ENCODE peak calls at places on chromosomes 1 and 21, in six cellular contexts. One of them, this sample, is unnamed.

GRCh38 chr1:198678901-198679329 is 40.1 kb downstream of the PTPRC start:
- DNase-seq in astrocyte of the cerebellum: no peak
- DNase-seq in GM23338: peak
- DNase-seq in tibial artery: no peak
- DNase-seq in choroid plexus epithelial cell: no peak
- DNase-seq in esophagus squamous epithelium: no peak
- DNase-seq in this sample: no peak

GRCh38 chr1:205481629-205482071 is 22.8 kb upstream of the CDK18 start:
- DNase-seq in astrocyte of the cerebellum: no peak
- DNase-seq in GM23338: no peak
- DNase-seq in tibial artery: no peak
- DNase-seq in choroid plexus epithelial cell: no peak
- DNase-seq in esophagus squamous epithelium: no peak
- DNase-seq in this sample: no peak

GRCh38 chr1:85656948-85657347 is 51.3 kb downstream of the ZNHIT6 start:
- DNase-seq in astrocyte of the cerebellum: no peak
- DNase-seq in GM23338: no peak
- DNase-seq in tibial artery: no peak
- DNase-seq in choroid plexus epithelial cell: no peak
- DNase-seq in esophagus squamous epithelium: no peak
- DNase-seq in this sample: no peak

GRCh38 chr1:12080156-12080555 is 17.1 kb downstream of the TNFRSF8 start:
- DNase-seq in astrocyte of the cerebellum: no peak
- DNase-seq in GM23338: no peak
- DNase-seq in tibial artery: no peak
- DNase-seq in choroid plexus epithelial cell: no peak
- DNase-seq in esophagus squamous epithelium: no peak
- DNase-seq in this sample: no peak

GRCh38 chr1:48680411-48681035 is 96.2 kb downstream of the BEND5 start:
- DNase-seq in astrocyte of the cerebellum: no peak
- DNase-seq in GM23338: peak
- DNase-seq in tibial artery: no peak
- DNase-seq in choroid plexus epithelial cell: no peak
- DNase-seq in esophagus squamous epithelium: no peak
- DNase-seq in this sample: no peak

GRCh38 chr1:235938714-235939487 is 72.2 kb upstream of the LYST start:
- DNase-seq in astrocyte of the cerebellum: no peak
- DNase-seq in GM23338: no peak
- DNase-seq in tibial artery: no peak
- DNase-seq in choroid plexus epithelial cell: peak
- DNase-seq in esophagus squamous epithelium: no peak
- DNase-seq in this sample: no peak

GRCh38 chr21:27225142-27225541 is 258.3 kb upstream of the ADAMTS5 start:
- DNase-seq in astrocyte of the cerebellum: no peak
- DNase-seq in GM23338: no peak
- DNase-seq in tibial artery: no peak
- DNase-seq in choroid plexus epithelial cell: peak
- DNase-seq in esophagus squamous epithelium: no peak
- DNase-seq in this sample: peak

GRCh38 chr1:46096269-46097148 is 35.9 kb downstream of the PIK3R3 start:
- DNase-seq in astrocyte of the cerebellum: no peak
- DNase-seq in GM23338: no peak
- DNase-seq in tibial artery: no peak
- DNase-seq in choroid plexus epithelial cell: no peak
- DNase-seq in esophagus squamous epithelium: no peak
- DNase-seq in this sample: no peak

GRCh38 chr21:17455451-17455850 is 57.4 kb upstream of the CXADR start:
- DNase-seq in astrocyte of the cerebellum: no peak
- DNase-seq in GM23338: no peak
- DNase-seq in tibial artery: no peak
- DNase-seq in choroid plexus epithelial cell: no peak
- DNase-seq in esophagus squamous epithelium: no peak
- DNase-seq in this sample: no peak

GRCh38 chr1:69055223-69055622 is 512.5 kb upstream of the LRRC7 start:
- DNase-seq in astrocyte of the cerebellum: no peak
- DNase-seq in GM23338: no peak
- DNase-seq in tibial artery: no peak
- DNase-seq in choroid plexus epithelial cell: peak
- DNase-seq in esophagus squamous epithelium: no peak
- DNase-seq in this sample: peak

GRCh38 chr1:228098323-228098931 is 4.7 kb downstream of the C1orf35 start:
- DNase-seq in astrocyte of the cerebellum: no peak
- DNase-seq in GM23338: no peak
- DNase-seq in tibial artery: peak
- DNase-seq in choroid plexus epithelial cell: no peak
- DNase-seq in esophagus squamous epithelium: no peak
- DNase-seq in this sample: no peak

GRCh38 chr1:240337795-240338194 is 246.1 kb downstream of the FMN2 start:
- DNase-seq in astrocyte of the cerebellum: peak
- DNase-seq in GM23338: no peak
- DNase-seq in tibial artery: no peak
- DNase-seq in choroid plexus epithelial cell: peak
- DNase-seq in esophagus squamous epithelium: no peak
- DNase-seq in this sample: peak

GRCh38 chr1:232591344-232591743 is 38.6 kb downstream of the SIPA1L2 start:
- DNase-seq in astrocyte of the cerebellum: no peak
- DNase-seq in GM23338: no peak
- DNase-seq in tibial artery: no peak
- DNase-seq in choroid plexus epithelial cell: no peak
- DNase-seq in esophagus squamous epithelium: no peak
- DNase-seq in this sample: no peak

GRCh38 chr1:209565759-209566678 is 17.5 kb upstream of the CAMK1G start:
- DNase-seq in astrocyte of the cerebellum: peak
- DNase-seq in GM23338: peak
- DNase-seq in tibial artery: peak
- DNase-seq in choroid plexus epithelial cell: peak
- DNase-seq in esophagus squamous epithelium: no peak
- DNase-seq in this sample: peak

GRCh38 chr1:199042193-199042592 is 403.4 kb downstream of the PTPRC start:
- DNase-seq in astrocyte of the cerebellum: no peak
- DNase-seq in GM23338: no peak
- DNase-seq in tibial artery: no peak
- DNase-seq in choroid plexus epithelial cell: no peak
- DNase-seq in esophagus squamous epithelium: no peak
- DNase-seq in this sample: no peak

GRCh38 chr1:241186716-241187115 is 170.3 kb downstream of the RGS7 start:
- DNase-seq in astrocyte of the cerebellum: no peak
- DNase-seq in GM23338: no peak
- DNase-seq in tibial artery: no peak
- DNase-seq in choroid plexus epithelial cell: no peak
- DNase-seq in esophagus squamous epithelium: no peak
- DNase-seq in this sample: no peak

GRCh38 chr1:15852036-15852827 is 4.7 kb downstream of the SPEN start:
- DNase-seq in astrocyte of the cerebellum: no peak
- DNase-seq in GM23338: no peak
- DNase-seq in tibial artery: no peak
- DNase-seq in choroid plexus epithelial cell: no peak
- DNase-seq in esophagus squamous epithelium: no peak
- DNase-seq in this sample: no peak

GRCh38 chr1:196902344-196902743 is 14.5 kb downstream of the CFHR4 start:
- DNase-seq in astrocyte of the cerebellum: no peak
- DNase-seq in GM23338: peak
- DNase-seq in tibial artery: no peak
- DNase-seq in choroid plexus epithelial cell: peak
- DNase-seq in esophagus squamous epithelium: no peak
- DNase-seq in this sample: no peak

GRCh38 chr1:196361112-196361714 is 247.0 kb downstream of the KCNT2 start:
- DNase-seq in astrocyte of the cerebellum: no peak
- DNase-seq in GM23338: no peak
- DNase-seq in tibial artery: no peak
- DNase-seq in choroid plexus epithelial cell: peak
- DNase-seq in esophagus squamous epithelium: no peak
- DNase-seq in this sample: no peak

GRCh38 chr1:228079601-228080263 is 2.8 kb upstream of the ARF1 start:
- DNase-seq in astrocyte of the cerebellum: no peak
- DNase-seq in GM23338: no peak
- DNase-seq in tibial artery: peak
- DNase-seq in choroid plexus epithelial cell: no peak
- DNase-seq in esophagus squamous epithelium: no peak
- DNase-seq in this sample: no peak

GRCh38 chr1:2072109-2072806 is 22.0 kb downstream of the PRKCZ start:
- DNase-seq in astrocyte of the cerebellum: no peak
- DNase-seq in GM23338: no peak
- DNase-seq in tibial artery: no peak
- DNase-seq in choroid plexus epithelial cell: no peak
- DNase-seq in esophagus squamous epithelium: no peak
- DNase-seq in this sample: no peak

GRCh38 chr1:2074316-2074855 is 24.2 kb downstream of the PRKCZ start:
- DNase-seq in astrocyte of the cerebellum: no peak
- DNase-seq in GM23338: no peak
- DNase-seq in tibial artery: no peak
- DNase-seq in choroid plexus epithelial cell: no peak
- DNase-seq in esophagus squamous epithelium: no peak
- DNase-seq in this sample: no peak

GRCh38 chr1:2073382-2074230 is 23.4 kb downstream of the PRKCZ start:
- DNase-seq in astrocyte of the cerebellum: peak
- DNase-seq in GM23338: no peak
- DNase-seq in tibial artery: no peak
- DNase-seq in choroid plexus epithelial cell: peak
- DNase-seq in esophagus squamous epithelium: no peak
- DNase-seq in this sample: peak

GRCh38 chr1:2070800-2071530 is 20.8 kb downstream of the PRKCZ start:
- DNase-seq in astrocyte of the cerebellum: no peak
- DNase-seq in GM23338: no peak
- DNase-seq in tibial artery: no peak
- DNase-seq in choroid plexus epithelial cell: no peak
- DNase-seq in esophagus squamous epithelium: no peak
- DNase-seq in this sample: no peak

DNA sequence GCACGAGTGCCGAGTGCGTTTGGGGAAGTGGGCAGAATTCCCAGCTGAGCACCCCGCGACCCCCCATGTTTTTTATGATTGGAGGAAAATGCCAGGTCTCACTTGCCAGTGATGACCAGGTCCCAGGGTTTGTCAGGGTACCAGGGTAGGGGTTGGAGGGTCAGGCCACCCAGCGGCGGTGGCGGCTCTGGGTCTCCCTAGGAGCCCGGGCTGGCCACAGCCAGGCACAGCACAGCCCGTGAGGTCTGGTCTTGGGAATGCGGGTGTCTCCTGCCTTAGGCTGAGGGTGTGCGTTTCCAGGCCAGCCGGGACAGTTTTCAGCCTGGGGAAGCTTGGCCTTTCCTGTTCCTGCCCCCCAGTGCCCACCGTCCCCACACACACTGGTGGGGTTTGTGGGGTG is 22.7 kb downstream of the PRKCZ start:
- DNase-seq in astrocyte of the cerebellum: no peak
- DNase-seq in GM23338: no peak
- DNase-seq in tibial artery: no peak
- DNase-seq in choroid plexus epithelial cell: no peak
- DNase-seq in esophagus squamous epithelium: no peak
- DNase-seq in this sample: no peak
- H3K4me3 ChIP-seq in astrocyte of the cerebellum: no peak
- H3K4me3 ChIP-seq in GM23338: no peak
- H3K4me3 ChIP-seq in tibial artery: no peak
- H3K4me3 ChIP-seq in choroid plexus epithelial cell: no peak
- H3K4me3 ChIP-seq in esophagus squamous epithelium: no peak
- H3K4me3 ChIP-seq in this sample: no peak

DNA sequence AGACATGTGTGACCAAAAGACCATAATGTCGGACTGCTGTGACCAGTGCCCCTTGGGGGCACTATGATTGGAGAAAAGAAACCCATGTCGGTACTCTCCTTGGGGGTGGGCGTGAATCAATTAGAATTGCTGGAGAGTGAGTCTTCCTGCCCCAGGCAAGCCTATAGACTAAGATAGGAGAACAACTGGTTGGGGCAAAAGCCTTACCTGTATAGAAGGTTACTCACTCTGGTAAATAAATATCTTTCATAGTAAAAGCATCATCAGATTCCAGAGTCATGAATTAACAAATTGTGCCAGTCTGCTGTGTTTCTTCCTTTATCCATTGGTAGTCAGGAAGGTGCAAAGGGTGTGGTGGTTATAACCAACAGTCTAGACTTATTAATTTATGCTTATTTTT is 2.9 kb upstream of the PTGFRN start:
- DNase-seq in astrocyte of the cerebellum: no peak
- DNase-seq in GM23338: no peak
- DNase-seq in tibial artery: no peak
- DNase-seq in choroid plexus epithelial cell: no peak
- DNase-seq in esophagus squamous epithelium: no peak
- DNase-seq in this sample: no peak
- TF ChIP-seq CTCF in astrocyte of the cerebellum: no peak
- TF ChIP-seq CTCF in GM23338: no peak
- TF ChIP-seq CTCF in tibial artery: no peak
- TF ChIP-seq CTCF in choroid plexus epithelial cell: no peak
- TF ChIP-seq CTCF in esophagus squamous epithelium: no peak
- TF ChIP-seq CTCF in this sample: no peak

GRCh38 chr1:102790997-102791396 is 317.3 kb downstream of the COL11A1 start:
- DNase-seq in astrocyte of the cerebellum: peak
- DNase-seq in GM23338: peak
- DNase-seq in tibial artery: no peak
- DNase-seq in choroid plexus epithelial cell: peak
- DNase-seq in esophagus squamous epithelium: no peak
- DNase-seq in this sample: no peak
- H3K4me3 ChIP-seq in astrocyte of the cerebellum: no peak
- H3K4me3 ChIP-seq in GM23338: no peak
- H3K4me3 ChIP-seq in tibial artery: no peak
- H3K4me3 ChIP-seq in choroid plexus epithelial cell: no peak
- H3K4me3 ChIP-seq in esophagus squamous epithelium: no peak
- H3K4me3 ChIP-seq in this sample: no peak

GRCh38 chr1:107480548-107480947 is 339.7 kb downstream of the NTNG1 start:
- DNase-seq in astrocyte of the cerebellum: no peak
- DNase-seq in GM23338: no peak
- DNase-seq in tibial artery: no peak
- DNase-seq in choroid plexus epithelial cell: peak
- DNase-seq in esophagus squamous epithelium: no peak
- DNase-seq in this sample: no peak
- TF ChIP-seq CTCF in astrocyte of the cerebellum: no peak
- TF ChIP-seq CTCF in GM23338: no peak
- TF ChIP-seq CTCF in tibial artery: no peak
- TF ChIP-seq CTCF in choroid plexus epithelial cell: no peak
- TF ChIP-seq CTCF in esophagus squamous epithelium: no peak
- TF ChIP-seq CTCF in this sample: no peak

GRCh38 chr21:25457411-25457810 is 149.9 kb downstream of the MRPL39 start:
- DNase-seq in astrocyte of the cerebellum: peak
- DNase-seq in GM23338: no peak
- DNase-seq in tibial artery: no peak
- DNase-seq in choroid plexus epithelial cell: peak
- DNase-seq in esophagus squamous epithelium: no peak
- DNase-seq in this sample: peak
- H3K4me3 ChIP-seq in astrocyte of the cerebellum: no peak
- H3K4me3 ChIP-seq in GM23338: no peak
- H3K4me3 ChIP-seq in tibial artery: no peak
- H3K4me3 ChIP-seq in choroid plexus epithelial cell: no peak
- H3K4me3 ChIP-seq in esophagus squamous epithelium: peak
- H3K4me3 ChIP-seq in this sample: peak

GRCh38 chr1:203444077-203444683 is 31.4 kb upstream of the PRELP start:
- DNase-seq in astrocyte of the cerebellum: no peak
- DNase-seq in GM23338: no peak
- DNase-seq in tibial artery: peak
- DNase-seq in choroid plexus epithelial cell: no peak
- DNase-seq in esophagus squamous epithelium: no peak
- DNase-seq in this sample: no peak
- TF ChIP-seq CTCF in astrocyte of the cerebellum: no peak
- TF ChIP-seq CTCF in GM23338: peak
- TF ChIP-seq CTCF in tibial artery: no peak
- TF ChIP-seq CTCF in choroid plexus epithelial cell: no peak
- TF ChIP-seq CTCF in esophagus squamous epithelium: no peak
- TF ChIP-seq CTCF in this sample: no peak

This sample was measured in fibroblast of the aortic adventitia.